ENCODE peak calls at places on chromosome 3, in ten cellular contexts. J, O, C, S, E, K, M, H, B and U are unnamed samples.

GRCh38 chr3:151282921-151283320 is 4.6 kb upstream of the P2RY14 start:
- DNase-seq in J (no peak), O (no peak), E (peak), C (no peak), S (no peak), B (peak), K (no peak), H (no peak), M (no peak), U (no peak)

GRCh38 chr3:133937756-133938601 is 42.3 kb upstream of the RAB6B start:
- DNase-seq in C (peak), J (no peak), M (peak), E (peak), O (no peak), B (no peak), S (no peak), H (no peak), K (no peak), U (no peak)

GRCh38 chr3:47542614-47543173 is 29.2 kb upstream of the ELP6 start:
- DNase-seq in E (peak), J (peak), S (no peak), C (no peak), B (no peak), H (no peak), M (peak), O (no peak), K (no peak), U (peak)

GRCh38 chr3:49940667-49941249 is 808 bp downstream of the RBM6 start:
- DNase-seq in E (no peak), O (no peak), M (no peak), H (no peak), K (no peak), S (no peak), J (no peak), C (no peak), B (no peak), U (no peak)

GRCh38 chr3:110821586-110821985 is 250.0 kb upstream of the NECTIN3 start:
- DNase-seq in H (no peak), E (no peak), S (no peak), J (no peak), O (peak), K (no peak), C (no peak), B (no peak), M (no peak), U (no peak)

GRCh38 chr3:20669184-20669583 is 483.2 kb upstream of the SGO1 start:
- DNase-seq in B (no peak), M (peak), K (peak), C (no peak), H (no peak), S (peak), E (peak), J (peak), O (no peak), U (peak)

GRCh38 chr3:193894121-193894863 is 241.7 kb upstream of the HES1 start:
- DNase-seq in S (peak), O (no peak), E (peak), J (no peak), C (no peak), H (no peak), B (no peak), K (peak), M (no peak), U (peak)

GRCh38 chr3:159168788-159169187 is 366.9 kb downstream of the MFSD1 start:
- DNase-seq in H (no peak), B (no peak), K (no peak), M (no peak), O (no peak), E (no peak), C (no peak), J (no peak), S (no peak), U (no peak)

GRCh38 chr3:107387555-107387954 is 10.3 kb downstream of the CCDC54 start:
- DNase-seq in J (no peak), B (no peak), K (no peak), O (no peak), S (no peak), M (no peak), C (no peak), H (no peak), E (peak), U (no peak)

GRCh38 chr3:187276397-187277128 is 15.0 kb downstream of the MASP1 start:
- DNase-seq in C (no peak), M (no peak), B (no peak), J (no peak), K (no peak), H (no peak), E (no peak), S (no peak), O (no peak), U (no peak)
- H3K27ac ChIP-seq in C (no peak), M (no peak), B (no peak), J (no peak), K (no peak), H (no peak), E (no peak), S (no peak), O (no peak), U (no peak)

GRCh38 chr3:17579289-17580031 is 163.0 kb downstream of the TBC1D5 start:
- DNase-seq in S (no peak), E (peak), H (no peak), O (no peak), C (no peak), K (no peak), B (no peak), J (no peak), M (no peak), U (no peak)

GRCh38 chr3:17580901-17581300 is 161.5 kb downstream of the TBC1D5 start:
- DNase-seq in E (no peak), J (no peak), H (no peak), S (no peak), B (no peak), C (no peak), O (no peak), K (no peak), M (no peak), U (no peak)

GRCh38 chr3:17581421-17582080 is 160.9 kb downstream of the TBC1D5 start:
- DNase-seq in H (no peak), S (no peak), C (no peak), B (no peak), E (peak), J (no peak), O (peak), K (no peak), M (no peak), U (no peak)

GRCh38 chr3:17573396-17573795 is 169.0 kb downstream of the TBC1D5 start:
- DNase-seq in J (no peak), K (no peak), M (no peak), B (no peak), O (no peak), C (no peak), S (no peak), H (no peak), E (no peak), U (no peak)

DNA sequence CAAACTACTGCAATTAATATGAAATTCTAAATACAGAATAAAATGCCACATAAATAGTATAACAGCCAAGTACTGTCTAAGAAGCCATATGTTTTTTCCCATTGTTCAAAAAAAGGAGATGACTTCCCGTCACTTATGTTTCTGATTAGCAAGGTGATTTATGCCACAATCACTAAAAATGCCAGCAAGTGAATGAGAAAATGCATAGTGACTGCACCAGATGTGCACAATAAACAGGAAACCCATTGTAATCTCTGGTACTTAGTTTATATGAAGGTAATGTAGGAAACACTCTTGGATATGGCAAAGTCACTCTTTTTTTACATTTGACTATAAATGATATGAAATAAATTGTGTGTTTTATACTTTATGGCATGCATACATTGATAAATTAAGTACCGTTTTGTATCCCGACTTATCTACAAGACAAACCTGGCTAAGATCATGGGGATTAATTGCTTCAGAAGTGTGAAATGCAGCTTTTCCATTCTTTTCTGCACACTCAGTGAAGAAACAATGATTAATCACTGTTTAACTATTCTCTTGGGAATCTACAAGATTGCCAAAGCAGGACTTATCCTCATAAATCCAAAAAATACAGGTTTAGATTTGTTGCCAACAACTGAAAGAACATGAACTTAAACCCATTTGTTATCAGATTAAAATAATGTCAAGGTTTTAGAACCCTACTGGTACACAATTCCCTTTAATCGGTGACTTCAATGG is 164.5 kb downstream of the TBC1D5 start:
- DNase-seq in K (no peak), H (no peak), C (no peak), O (peak), S (no peak), B (no peak), J (no peak), M (no peak), E (peak), U (no peak)
- H3K27ac ChIP-seq in K (no peak), H (no peak), C (no peak), O (peak), S (peak), B (no peak), J (no peak), M (no peak), E (no peak), U (no peak)

DNA sequence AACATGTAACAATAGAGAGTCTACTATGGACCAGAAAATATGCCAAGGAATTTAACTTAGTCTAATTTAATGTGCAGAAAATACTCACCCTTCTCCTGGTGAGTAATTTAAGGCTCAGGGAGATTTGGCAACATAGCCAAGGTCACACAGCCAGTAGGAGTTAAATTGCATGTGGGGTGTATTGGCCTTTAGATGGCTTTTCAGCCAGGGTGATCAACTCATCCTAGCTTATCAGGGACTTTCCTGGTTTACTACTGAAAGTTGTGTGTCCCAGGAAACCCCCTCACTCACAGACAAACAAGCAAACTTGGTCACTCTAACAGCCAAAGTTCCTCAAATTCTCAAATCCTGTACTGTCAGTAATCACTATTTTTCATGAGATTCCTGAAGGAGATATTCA is 2.6 kb upstream of the SLC9A9 start:
- DNase-seq in B (no peak), H (no peak), K (no peak), O (peak), S (no peak), M (peak), E (no peak), C (no peak), J (no peak), U (no peak)
- H3K27ac ChIP-seq in B (no peak), H (no peak), K (no peak), O (peak), S (no peak), M (no peak), E (no peak), C (no peak), J (no peak), U (no peak)

GRCh38 chr3:11140054-11140712 is 14.1 kb upstream of the HRH1 start:
- DNase-seq in J (no peak), C (peak), S (no peak), O (no peak), H (no peak), K (peak), E (peak), M (no peak), B (no peak), U (peak)
- H3K27ac ChIP-seq in J (no peak), C (peak), S (no peak), O (peak), H (no peak), K (no peak), E (no peak), M (no peak), B (no peak), U (no peak)

DNA sequence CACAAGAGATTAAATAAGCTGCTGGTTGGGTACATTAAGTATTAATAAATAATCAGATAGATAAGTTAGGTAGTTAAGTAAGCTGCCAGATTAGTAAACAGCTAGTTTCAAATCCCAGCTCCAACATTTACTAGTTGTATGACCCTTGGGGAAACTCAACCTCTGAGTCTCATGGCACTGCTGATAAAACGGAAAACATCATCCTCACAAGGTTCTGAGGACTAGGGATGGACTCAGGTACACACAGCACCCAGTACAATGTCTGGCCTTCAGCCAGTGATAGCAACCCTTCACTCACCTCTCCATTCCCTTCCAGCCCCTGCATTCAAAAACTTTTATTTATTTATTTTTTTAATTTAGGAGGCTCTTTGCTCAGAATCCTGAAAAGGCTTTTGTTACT is 32.3 kb downstream of the B3GNT5 start:
- DNase-seq in B (no peak), M (no peak), C (no peak), J (no peak), O (no peak), E (no peak), K (no peak), H (no peak), S (no peak), U (no peak)
- H3K27ac ChIP-seq in B (no peak), M (peak), C (peak), J (peak), O (peak), E (peak), K (peak), H (peak), S (peak), U (peak)

GRCh38 chr3:188106898-188107684 is 46.9 kb upstream of the LPP start:
- DNase-seq in E (no peak), H (no peak), J (no peak), K (no peak), M (no peak), C (no peak), O (no peak), B (no peak), S (no peak), U (no peak)

GRCh38 chr3:188106454-188106853 is 47.5 kb upstream of the LPP start:
- DNase-seq in H (no peak), S (no peak), K (no peak), J (no peak), M (no peak), B (no peak), E (no peak), C (no peak), O (no peak), U (no peak)

GRCh38 chr3:188111002-188111584 is 42.9 kb upstream of the LPP start:
- DNase-seq in O (no peak), B (no peak), K (no peak), J (no peak), M (peak), C (no peak), E (peak), S (no peak), H (no peak), U (no peak)

GRCh38 chr3:188106006-188106405 is 48.0 kb upstream of the LPP start:
- DNase-seq in H (no peak), O (no peak), K (no peak), M (no peak), S (no peak), C (no peak), E (no peak), J (no peak), B (no peak), U (no peak)

GRCh38 chr3:188108703-188109412 is 45.1 kb upstream of the LPP start:
- DNase-seq in B (no peak), H (no peak), J (no peak), E (no peak), O (no peak), S (no peak), K (no peak), M (no peak), C (no peak), U (no peak)
- H3K27ac ChIP-seq in B (no peak), H (no peak), J (no peak), E (no peak), O (no peak), S (no peak), K (no peak), M (no peak), C (no peak), U (no peak)

GRCh38 chr3:31971607-31972006 is 9.5 kb downstream of the OSBPL10 start:
- DNase-seq in M (no peak), O (no peak), H (no peak), E (no peak), C (no peak), B (no peak), S (no peak), K (no peak), J (no peak), U (no peak)

GRCh38 chr3:31976302-31976701 is 4.8 kb downstream of the OSBPL10 start:
- DNase-seq in C (no peak), E (no peak), S (no peak), O (no peak), H (no peak), J (no peak), K (no peak), B (no peak), M (no peak), U (no peak)

GRCh38 chr3:31973081-31973480 is 8.0 kb downstream of the OSBPL10 start:
- DNase-seq in J (no peak), C (no peak), H (no peak), B (no peak), E (no peak), K (no peak), O (no peak), M (no peak), S (no peak), U (no peak)

GRCh38 chr3:31974454-31974853 is 6.6 kb downstream of the OSBPL10 start:
- DNase-seq in H (peak), B (no peak), J (no peak), K (no peak), M (no peak), E (peak), O (no peak), C (no peak), S (no peak), U (no peak)

GRCh38 chr3:31973837-31974236 is 7.2 kb downstream of the OSBPL10 start:
- DNase-seq in E (no peak), K (no peak), M (no peak), O (no peak), S (no peak), H (no peak), J (no peak), B (no peak), C (no peak), U (no peak)
- H3K27ac ChIP-seq in E (no peak), K (no peak), M (no peak), O (no peak), S (no peak), H (no peak), J (no peak), B (no peak), C (no peak), U (no peak)

DNA sequence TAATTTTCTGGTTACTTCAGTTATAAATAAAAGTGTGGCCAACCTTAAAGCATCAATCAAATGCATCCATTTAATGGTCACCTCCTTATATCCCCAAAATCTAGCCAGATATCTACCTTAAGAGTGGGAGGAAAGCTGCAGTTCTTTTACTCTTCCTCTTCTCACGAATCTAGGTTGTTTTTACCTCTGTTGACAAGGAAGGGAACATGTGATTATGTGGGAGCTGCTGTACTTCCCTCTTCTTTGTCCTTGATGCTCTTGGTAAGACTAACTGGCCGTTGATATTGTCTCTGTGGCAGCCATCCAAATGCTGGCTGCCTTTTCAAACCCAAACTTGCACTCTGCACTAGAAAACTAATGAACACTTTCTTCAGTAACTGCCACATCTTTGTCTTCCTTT is 275.3 kb upstream of the CADM2 start:
- DNase-seq in C (no peak), K (no peak), O (no peak), E (no peak), S (no peak), M (no peak), B (no peak), J (no peak), H (no peak), U (no peak)
- H3K27ac ChIP-seq in C (no peak), K (no peak), O (no peak), E (no peak), S (no peak), M (no peak), B (no peak), J (no peak), H (no peak), U (no peak)